ENCODE peak calls at places on chromosomes 3 and 15, in nine cellular contexts. One of them, this sample, is unnamed.

GRCh38 chr3:193132923-193133463 is 108.0 kb upstream of the PLAAT1 start:
- DNase-seq in NCI-H2081: no peak
- DNase-seq in ACHN: no peak
- DNase-seq in GM04504: no peak
- DNase-seq in T-cell: no peak
- DNase-seq in mucosa of descending colon: no peak
- DNase-seq in T-helper 17 cell: no peak
- DNase-seq in nephron progenitor cell: no peak
- DNase-seq in T1000: no peak
- DNase-seq in this sample: no peak

GRCh38 chr3:156518726-156519125 is 36.2 kb downstream of the SSR3 start:
- DNase-seq in NCI-H2081: no peak
- DNase-seq in ACHN: no peak
- DNase-seq in GM04504: no peak
- DNase-seq in T-cell: no peak
- DNase-seq in mucosa of descending colon: no peak
- DNase-seq in T-helper 17 cell: no peak
- DNase-seq in nephron progenitor cell: no peak
- DNase-seq in T1000: no peak
- DNase-seq in this sample: no peak

GRCh38 chr3:35305406-35305805 is 333.9 kb upstream of the ARPP21 start:
- DNase-seq in NCI-H2081: no peak
- DNase-seq in ACHN: no peak
- DNase-seq in GM04504: no peak
- DNase-seq in T-cell: no peak
- DNase-seq in mucosa of descending colon: no peak
- DNase-seq in T-helper 17 cell: no peak
- DNase-seq in nephron progenitor cell: no peak
- DNase-seq in T1000: no peak
- DNase-seq in this sample: no peak

GRCh38 chr15:63015618-63016017 is 26.9 kb upstream of the TPM1 start:
- DNase-seq in NCI-H2081: no peak
- DNase-seq in ACHN: peak
- DNase-seq in GM04504: peak
- DNase-seq in T-cell: no peak
- DNase-seq in mucosa of descending colon: no peak
- DNase-seq in T-helper 17 cell: no peak
- DNase-seq in nephron progenitor cell: no peak
- DNase-seq in T1000: peak
- DNase-seq in this sample: no peak

GRCh38 chr15:85870216-85871014 is 75.7 kb upstream of the KLHL25 start:
- DNase-seq in NCI-H2081: no peak
- DNase-seq in ACHN: no peak
- DNase-seq in GM04504: no peak
- DNase-seq in T-cell: no peak
- DNase-seq in mucosa of descending colon: no peak
- DNase-seq in T-helper 17 cell: no peak
- DNase-seq in nephron progenitor cell: no peak
- DNase-seq in T1000: no peak
- DNase-seq in this sample: no peak

GRCh38 chr3:148554367-148554766 is 143.3 kb upstream of the AGTR1 start:
- DNase-seq in NCI-H2081: no peak
- DNase-seq in ACHN: no peak
- DNase-seq in GM04504: no peak
- DNase-seq in T-cell: no peak
- DNase-seq in mucosa of descending colon: no peak
- DNase-seq in T-helper 17 cell: no peak
- DNase-seq in nephron progenitor cell: no peak
- DNase-seq in T1000: no peak
- DNase-seq in this sample: no peak

GRCh38 chr3:177776656-177777055 is 579.4 kb upstream of the TBL1XR1 start:
- DNase-seq in NCI-H2081: peak
- DNase-seq in ACHN: peak
- DNase-seq in GM04504: no peak
- DNase-seq in T-cell: no peak
- DNase-seq in mucosa of descending colon: no peak
- DNase-seq in T-helper 17 cell: no peak
- DNase-seq in nephron progenitor cell: no peak
- DNase-seq in T1000: no peak
- DNase-seq in this sample: no peak

GRCh38 chr15:101288905-101289513 is 6.0 kb downstream of the SNRPA1 start:
- DNase-seq in NCI-H2081: peak
- DNase-seq in ACHN: peak
- DNase-seq in GM04504: no peak
- DNase-seq in T-cell: no peak
- DNase-seq in mucosa of descending colon: no peak
- DNase-seq in T-helper 17 cell: no peak
- DNase-seq in nephron progenitor cell: no peak
- DNase-seq in T1000: no peak
- DNase-seq in this sample: no peak

GRCh38 chr3:4889896-4890295 is 89.3 kb upstream of the BHLHE40 start:
- DNase-seq in NCI-H2081: no peak
- DNase-seq in ACHN: no peak
- DNase-seq in GM04504: no peak
- DNase-seq in T-cell: no peak
- DNase-seq in mucosa of descending colon: no peak
- DNase-seq in T-helper 17 cell: no peak
- DNase-seq in nephron progenitor cell: no peak
- DNase-seq in T1000: no peak
- DNase-seq in this sample: no peak

GRCh38 chr3:119759962-119760361 is 21.9 kb upstream of the NR1I2 start:
- DNase-seq in NCI-H2081: no peak
- DNase-seq in ACHN: no peak
- DNase-seq in GM04504: no peak
- DNase-seq in T-cell: no peak
- DNase-seq in mucosa of descending colon: no peak
- DNase-seq in T-helper 17 cell: no peak
- DNase-seq in nephron progenitor cell: no peak
- DNase-seq in T1000: no peak
- DNase-seq in this sample: no peak

GRCh38 chr3:66233033-66233432 is 12.2 kb downstream of the SLC25A26 start:
- DNase-seq in NCI-H2081: no peak
- DNase-seq in ACHN: no peak
- DNase-seq in GM04504: no peak
- DNase-seq in T-cell: no peak
- DNase-seq in mucosa of descending colon: no peak
- DNase-seq in T-helper 17 cell: no peak
- DNase-seq in nephron progenitor cell: no peak
- DNase-seq in T1000: no peak
- DNase-seq in this sample: no peak

GRCh38 chr3:56864886-56865527 is 63.3 kb upstream of the ARHGEF3 start:
- DNase-seq in NCI-H2081: no peak
- DNase-seq in ACHN: no peak
- DNase-seq in GM04504: no peak
- DNase-seq in T-cell: no peak
- DNase-seq in mucosa of descending colon: no peak
- DNase-seq in T-helper 17 cell: no peak
- DNase-seq in nephron progenitor cell: no peak
- DNase-seq in T1000: no peak
- DNase-seq in this sample: no peak

GRCh38 chr15:65394936-65395335 is 17.1 kb upstream of the IGDCC3 start:
- DNase-seq in NCI-H2081: no peak
- DNase-seq in ACHN: no peak
- DNase-seq in GM04504: no peak
- DNase-seq in T-cell: no peak
- DNase-seq in mucosa of descending colon: no peak
- DNase-seq in T-helper 17 cell: no peak
- DNase-seq in nephron progenitor cell: no peak
- DNase-seq in T1000: no peak
- DNase-seq in this sample: peak

GRCh38 chr3:21795152-21795837 is 44.3 kb upstream of the ZNF385D start:
- DNase-seq in NCI-H2081: no peak
- DNase-seq in ACHN: no peak
- DNase-seq in GM04504: no peak
- DNase-seq in T-cell: no peak
- DNase-seq in mucosa of descending colon: no peak
- DNase-seq in T-helper 17 cell: no peak
- DNase-seq in nephron progenitor cell: peak
- DNase-seq in T1000: no peak
- DNase-seq in this sample: no peak

GRCh38 chr3:171763392-171763791 is 46.9 kb downstream of the PLD1 start:
- DNase-seq in NCI-H2081: no peak
- DNase-seq in ACHN: no peak
- DNase-seq in GM04504: no peak
- DNase-seq in T-cell: no peak
- DNase-seq in mucosa of descending colon: no peak
- DNase-seq in T-helper 17 cell: no peak
- DNase-seq in nephron progenitor cell: no peak
- DNase-seq in T1000: no peak
- DNase-seq in this sample: no peak

GRCh38 chr3:46378426-46378942 is 7.7 kb downstream of the CCR5 start:
- DNase-seq in NCI-H2081: peak
- DNase-seq in ACHN: peak
- DNase-seq in GM04504: no peak
- DNase-seq in T-cell: peak
- DNase-seq in mucosa of descending colon: peak
- DNase-seq in T-helper 17 cell: peak
- DNase-seq in nephron progenitor cell: peak
- DNase-seq in T1000: no peak
- DNase-seq in this sample: peak

GRCh38 chr3:142026333-142026732 is 123.0 kb downstream of the TFDP2 start:
- DNase-seq in NCI-H2081: no peak
- DNase-seq in ACHN: no peak
- DNase-seq in GM04504: no peak
- DNase-seq in T-cell: no peak
- DNase-seq in mucosa of descending colon: no peak
- DNase-seq in T-helper 17 cell: no peak
- DNase-seq in nephron progenitor cell: no peak
- DNase-seq in T1000: no peak
- DNase-seq in this sample: no peak

GRCh38 chr15:81877533-81878227 is 168.1 kb downstream of the MEX3B start:
- DNase-seq in NCI-H2081: no peak
- DNase-seq in ACHN: no peak
- DNase-seq in GM04504: no peak
- DNase-seq in T-cell: no peak
- DNase-seq in mucosa of descending colon: no peak
- DNase-seq in T-helper 17 cell: no peak
- DNase-seq in nephron progenitor cell: no peak
- DNase-seq in T1000: no peak
- DNase-seq in this sample: no peak

GRCh38 chr3:94420941-94421340 is 358.1 kb downstream of the NSUN3 start:
- DNase-seq in NCI-H2081: no peak
- DNase-seq in ACHN: no peak
- DNase-seq in GM04504: no peak
- DNase-seq in T-cell: no peak
- DNase-seq in mucosa of descending colon: no peak
- DNase-seq in T-helper 17 cell: no peak
- DNase-seq in nephron progenitor cell: no peak
- DNase-seq in T1000: no peak
- DNase-seq in this sample: no peak

GRCh38 chr15:33068531-33068990 is 126.0 kb downstream of the FMN1 start:
- DNase-seq in NCI-H2081: peak
- DNase-seq in ACHN: no peak
- DNase-seq in GM04504: peak
- DNase-seq in T-cell: no peak
- DNase-seq in mucosa of descending colon: peak
- DNase-seq in T-helper 17 cell: no peak
- DNase-seq in nephron progenitor cell: peak
- DNase-seq in T1000: no peak
- DNase-seq in this sample: peak

GRCh38 chr3:106228271-106228670 is 359.5 kb upstream of the CBLB start:
- DNase-seq in NCI-H2081: no peak
- DNase-seq in ACHN: no peak
- DNase-seq in GM04504: no peak
- DNase-seq in T-cell: no peak
- DNase-seq in mucosa of descending colon: no peak
- DNase-seq in T-helper 17 cell: no peak
- DNase-seq in nephron progenitor cell: no peak
- DNase-seq in T1000: no peak
- DNase-seq in this sample: no peak

GRCh38 chr3:194312743-194313281 is 38.3 kb downstream of the CPN2 start:
- DNase-seq in NCI-H2081: peak
- DNase-seq in ACHN: no peak
- DNase-seq in GM04504: peak
- DNase-seq in T-cell: no peak
- DNase-seq in mucosa of descending colon: peak
- DNase-seq in T-helper 17 cell: no peak
- DNase-seq in nephron progenitor cell: no peak
- DNase-seq in T1000: no peak
- DNase-seq in this sample: peak

This sample was measured in kidney.